ENCODE peak calls at places on chromosomes 2 and 18, in eight cellular contexts. M is HL-60, H is fibroblast of lung, N is GM12865, B is mesothelial cell of epicardium, W is upper lobe of right lung, S is mammary epithelial cell, A is K562. L is an unnamed sample.

GRCh38 chr2:190533968-190534309 is 583 bp downstream of the NEMP2 start:
- DNase-seq in M (peak), H (peak), N (peak), B (no peak), W (no peak), S (peak), A (peak), L (no peak)

GRCh38 chr18:62690416-62690815 is 24.9 kb upstream of the PHLPP1 start:
- DNase-seq in M (no peak), H (no peak), N (no peak), B (no peak), W (no peak), S (no peak), A (no peak), L (no peak)

GRCh38 chr2:150944315-150944714 is 317.3 kb downstream of the RBM43 start:
- DNase-seq in M (no peak), H (no peak), N (no peak), B (no peak), W (no peak), S (no peak), A (no peak), L (no peak)

GRCh38 chr2:122514451-122514996 is 759.1 kb downstream of the TSN start:
- DNase-seq in M (no peak), H (peak), N (no peak), B (no peak), W (no peak), S (no peak), A (no peak), L (no peak)

GRCh38 chr2:108632748-108633147 is 86.5 kb upstream of the RANBP2 start:
- DNase-seq in M (no peak), H (no peak), N (no peak), B (no peak), W (no peak), S (no peak), A (no peak), L (no peak)

GRCh38 chr2:235883675-235884074 is 284.5 kb downstream of the GBX2 start:
- DNase-seq in M (no peak), H (no peak), N (no peak), B (no peak), W (no peak), S (no peak), A (no peak), L (no peak)

GRCh38 chr2:224389317-224389716 is 12.6 kb downstream of the FAM124B start:
- DNase-seq in M (no peak), H (no peak), N (no peak), B (no peak), W (no peak), S (no peak), A (no peak), L (no peak)

GRCh38 chr2:19355416-19355821 is 3.0 kb downstream of the OSR1 start:
- DNase-seq in M (no peak), H (peak), N (no peak), B (no peak), W (no peak), S (peak), A (no peak), L (no peak)

GRCh38 chr2:209762564-209762963 is 9.1 kb upstream of the UNC80 start:
- DNase-seq in M (no peak), H (no peak), N (no peak), B (no peak), W (no peak), S (peak), A (no peak), L (no peak)

GRCh38 chr18:12121175-12122095 is 27.8 kb downstream of the ANKRD62 start:
- DNase-seq in M (no peak), H (peak), N (no peak), B (no peak), W (no peak), S (no peak), A (peak), L (no peak)

GRCh38 chr18:78768655-78769501 is 210.7 kb upstream of the SALL3 start:
- DNase-seq in M (no peak), H (no peak), N (no peak), B (no peak), W (no peak), S (no peak), A (no peak), L (no peak)

GRCh38 chr2:1749489-1749748 is 5.1 kb upstream of the PXDN start:
- DNase-seq in M (no peak), H (no peak), N (no peak), B (no peak), W (peak), S (no peak), A (no peak), L (no peak)

GRCh38 chr2:118832791-118833715 is 14.4 kb downstream of the EN1 start:
- DNase-seq in M (no peak), H (no peak), N (no peak), B (no peak), W (no peak), S (no peak), A (no peak), L (no peak)

GRCh38 chr2:163877316-163877715 is 141.5 kb upstream of the FIGN start:
- DNase-seq in M (no peak), H (peak), N (no peak), B (no peak), W (no peak), S (no peak), A (no peak), L (no peak)

GRCh38 chr2:215812966-215813365 is 200.4 kb downstream of the MREG start:
- DNase-seq in M (no peak), H (peak), N (no peak), B (no peak), W (no peak), S (peak), A (no peak), L (no peak)

GRCh38 chr2:54858021-54858681 is 134.7 kb downstream of the EML6 start:
- DNase-seq in M (peak), H (peak), N (no peak), B (no peak), W (no peak), S (no peak), A (no peak), L (no peak)

GRCh38 chr2:140457483-140457882 is 1673.3 kb downstream of the LRP1B start:
- DNase-seq in M (no peak), H (no peak), N (no peak), B (no peak), W (no peak), S (no peak), A (no peak), L (no peak)

GRCh38 chr18:28175930-28176673 is 828 bp downstream of the CDH2 start:
- DNase-seq in M (no peak), H (peak), N (no peak), B (peak), W (no peak), S (peak), A (no peak), L (no peak)

GRCh38 chr2:241925821-241926441 is 56.4 kb downstream of the RTP5 start:
- DNase-seq in M (no peak), H (no peak), N (no peak), B (no peak), W (no peak), S (no peak), A (no peak), L (no peak)

GRCh38 chr18:3340015-3340681 is 78.2 kb downstream of the MYL12B start:
- DNase-seq in M (peak), H (peak), N (no peak), B (no peak), W (no peak), S (peak), A (peak), L (no peak)

GRCh38 chr2:197258580-197258979 is 52.0 kb downstream of the ANKRD44 start:
- DNase-seq in M (no peak), H (no peak), N (peak), B (no peak), W (no peak), S (peak), A (no peak), L (no peak)

GRCh38 chr18:62957885-62958472 is 242.6 kb downstream of the PHLPP1 start:
- DNase-seq in M (no peak), H (peak), N (peak), B (no peak), W (no peak), S (peak), A (no peak), L (no peak)

DNA sequence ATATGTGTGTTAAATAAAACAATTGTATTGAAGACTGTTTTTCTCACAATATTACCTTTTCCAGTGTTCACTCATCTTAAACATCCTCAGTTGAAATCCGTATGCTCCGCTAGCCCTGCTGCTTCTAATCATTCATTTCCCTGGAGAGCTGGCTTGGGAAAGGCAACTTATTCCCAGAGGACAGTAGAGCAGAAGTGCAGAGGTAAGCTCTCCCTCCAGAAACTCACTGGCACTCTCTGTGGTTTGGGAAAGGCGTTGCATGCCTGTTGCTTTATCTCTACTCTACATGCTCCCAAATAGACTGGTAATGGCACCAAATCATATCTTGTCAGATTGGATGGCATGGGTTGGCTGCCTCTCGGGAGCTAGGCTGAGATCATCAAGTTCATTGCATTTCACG is 117.1 kb upstream of the BOD1L2 start:
- DNase-seq in M (no peak), H (no peak), N (no peak), B (no peak), W (no peak), S (no peak), A (no peak), L (no peak)
- TF ChIP-seq CTCF in M (no peak), H (no peak), N (no peak), B (no peak), W (no peak), S (peak), A (no peak), L (no peak)

GRCh38 chr2:85542777-85543176 is 3.8 kb downstream of the MAT2A start:
- DNase-seq in M (peak), H (no peak), N (no peak), B (no peak), W (no peak), S (no peak), A (no peak), L (no peak)

GRCh38 chr2:85547859-85548607 is 9.1 kb downstream of the MAT2A start:
- DNase-seq in M (no peak), H (peak), N (no peak), B (no peak), W (no peak), S (no peak), A (no peak), L (no peak)

GRCh38 chr2:85548608-85548900 is 9.6 kb downstream of the MAT2A start:
- DNase-seq in M (no peak), H (no peak), N (no peak), B (no peak), W (no peak), S (no peak), A (no peak), L (no peak)

GRCh38 chr2:85547089-85547858 is 8.3 kb downstream of the MAT2A start:
- DNase-seq in M (no peak), H (peak), N (peak), B (no peak), W (no peak), S (no peak), A (no peak), L (no peak)

DNA sequence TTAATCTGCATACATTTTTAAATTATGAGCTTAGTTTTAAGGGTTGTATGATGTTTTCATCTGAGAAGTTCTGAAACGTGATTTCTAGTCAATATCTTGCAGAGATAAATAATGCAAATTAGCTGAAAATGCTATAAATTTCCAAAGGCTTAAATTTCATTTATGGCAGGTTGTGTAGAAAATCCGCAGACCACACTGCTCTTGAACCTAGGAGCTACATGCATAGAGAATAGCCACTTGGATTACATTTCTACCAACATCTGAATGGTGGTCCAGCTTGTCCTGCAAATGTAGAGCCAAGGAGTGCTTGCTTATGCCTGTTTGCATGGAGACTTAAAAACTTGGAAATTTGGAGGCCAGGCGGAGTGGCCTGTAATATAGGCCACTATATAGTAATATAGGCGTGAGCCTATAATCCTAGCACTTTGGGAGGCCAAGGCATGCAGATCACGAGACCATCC is 6.8 kb downstream of the MAT2A start:
- DNase-seq in M (peak), H (peak), N (peak), B (no peak), W (no peak), S (no peak), A (no peak), L (no peak)
- TF ChIP-seq CTCF in M (no peak), H (no peak), N (no peak), B (no peak), W (no peak), S (no peak), A (no peak), L (no peak)

GRCh38 chr2:238145046-238145445 is 6.6 kb downstream of the KLHL30 start:
- DNase-seq in M (no peak), H (no peak), N (no peak), B (no peak), W (no peak), S (no peak), A (no peak), L (no peak)
- TF ChIP-seq CTCF in M (no peak), H (no peak), N (no peak), B (no peak), W (no peak), S (no peak), A (no peak), L (no peak)

DNA sequence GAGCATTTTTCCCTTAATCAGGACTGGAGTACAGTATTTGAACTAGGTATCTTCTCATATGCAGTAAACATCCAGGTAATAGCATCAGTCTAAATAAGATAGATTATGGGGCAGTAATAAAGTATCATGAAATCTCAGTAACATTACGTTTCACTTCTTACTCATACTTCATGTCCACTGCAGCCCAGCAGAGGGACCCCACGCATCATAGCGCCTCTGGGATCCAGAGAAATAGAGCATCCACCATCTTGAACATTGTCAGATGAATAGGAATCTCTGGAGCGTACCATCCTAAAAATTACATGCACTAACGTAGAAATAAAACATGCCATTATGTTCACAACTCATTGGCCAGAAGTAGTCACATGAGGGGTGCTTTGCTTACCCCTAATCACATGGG is 499.0 kb downstream of the CPS1 start:
- DNase-seq in M (no peak), H (no peak), N (no peak), B (no peak), W (no peak), S (no peak), A (no peak), L (no peak)
- TF ChIP-seq CTCF in M (no peak), H (no peak), N (no peak), B (no peak), W (no peak), S (no peak), A (no peak), L (no peak)

GRCh38 chr2:32768387-32769174 is 140.7 kb downstream of the TTC27 start:
- DNase-seq in M (no peak), H (no peak), N (no peak), B (no peak), W (no peak), S (no peak), A (peak), L (no peak)

GRCh38 chr2:32775954-32776353 is 148.1 kb downstream of the TTC27 start:
- DNase-seq in M (no peak), H (no peak), N (no peak), B (no peak), W (no peak), S (no peak), A (no peak), L (no peak)

GRCh38 chr2:32770360-32770759 is 142.5 kb downstream of the TTC27 start:
- DNase-seq in M (no peak), H (no peak), N (no peak), B (no peak), W (no peak), S (no peak), A (no peak), L (no peak)

GRCh38 chr2:32773409-32773808 is 145.6 kb downstream of the TTC27 start:
- DNase-seq in M (no peak), H (no peak), N (no peak), B (no peak), W (no peak), S (no peak), A (no peak), L (no peak)

DNA sequence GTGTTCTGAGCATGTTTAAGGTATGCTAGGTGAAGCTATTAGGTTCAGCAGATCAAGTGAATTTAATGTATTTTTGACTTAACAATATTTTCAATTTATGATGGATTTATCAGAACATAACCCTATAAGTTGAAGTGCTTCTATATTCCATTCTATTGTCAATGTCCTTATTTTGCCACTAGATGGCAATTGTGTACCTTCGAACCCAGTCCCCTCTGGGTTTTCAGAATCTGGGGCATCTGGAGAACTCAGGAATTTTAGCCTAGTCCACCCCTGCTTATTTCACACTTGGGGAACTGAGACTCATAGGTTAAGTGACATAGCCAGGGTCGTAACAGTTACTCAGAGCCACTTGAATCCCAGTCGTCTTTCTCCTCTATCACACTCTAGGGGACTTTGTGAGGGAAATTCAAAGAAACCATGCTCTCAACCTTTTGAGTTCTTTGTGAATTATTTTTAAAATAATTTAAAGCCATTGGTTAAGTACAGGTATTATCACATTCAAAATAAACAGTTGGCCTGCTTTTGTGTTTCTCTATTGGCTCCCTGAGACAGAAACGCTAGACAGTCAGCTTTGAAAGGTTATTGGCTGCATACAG is 144.9 kb downstream of the TTC27 start:
- DNase-seq in M (no peak), H (peak), N (peak), B (no peak), W (no peak), S (peak), A (peak), L (no peak)
- TF ChIP-seq CTCF in M (peak), H (peak), N (peak), B (peak), W (peak), S (peak), A (peak), L (no peak)

GRCh38 chr18:60826346-60826745 is 453.8 kb upstream of the MC4R start:
- DNase-seq in M (no peak), H (no peak), N (no peak), B (no peak), W (no peak), S (no peak), A (no peak), L (no peak)
- TF ChIP-seq CTCF in M (no peak), H (no peak), N (no peak), B (no peak), W (no peak), S (peak), A (no peak), L (no peak)

DNA sequence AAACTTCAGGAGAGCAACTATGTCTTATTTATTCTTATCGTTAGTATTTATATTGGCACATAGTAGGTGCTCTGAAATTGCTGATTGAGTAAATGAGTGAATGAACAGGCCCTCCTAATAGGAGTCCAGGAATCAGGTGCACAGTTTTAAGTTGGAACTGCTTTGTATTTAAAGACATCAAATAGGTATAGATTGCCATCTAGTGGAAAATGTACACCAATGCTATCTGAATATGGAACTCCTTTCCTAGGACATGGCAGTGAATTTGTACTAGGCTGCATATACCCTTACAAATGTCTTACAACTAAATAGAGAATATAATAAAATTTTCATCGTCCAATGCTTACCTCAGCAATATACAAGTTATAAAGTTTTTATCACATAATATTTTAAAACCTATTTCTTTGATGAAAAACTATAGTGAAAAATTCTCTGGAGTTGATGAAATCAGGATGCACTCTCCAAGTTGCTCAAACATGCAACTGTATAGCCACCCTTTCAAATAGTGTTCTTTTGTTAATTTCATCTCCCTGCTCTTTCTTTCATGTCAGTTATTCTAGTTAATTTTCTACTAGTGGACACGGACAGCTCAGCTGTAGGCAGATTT is 318.9 kb upstream of the SYT4 start:
- DNase-seq in M (no peak), H (peak), N (peak), B (no peak), W (no peak), S (peak), A (no peak), L (no peak)
- TF ChIP-seq CTCF in M (peak), H (peak), N (peak), B (peak), W (peak), S (peak), A (no peak), L (no peak)

DNA sequence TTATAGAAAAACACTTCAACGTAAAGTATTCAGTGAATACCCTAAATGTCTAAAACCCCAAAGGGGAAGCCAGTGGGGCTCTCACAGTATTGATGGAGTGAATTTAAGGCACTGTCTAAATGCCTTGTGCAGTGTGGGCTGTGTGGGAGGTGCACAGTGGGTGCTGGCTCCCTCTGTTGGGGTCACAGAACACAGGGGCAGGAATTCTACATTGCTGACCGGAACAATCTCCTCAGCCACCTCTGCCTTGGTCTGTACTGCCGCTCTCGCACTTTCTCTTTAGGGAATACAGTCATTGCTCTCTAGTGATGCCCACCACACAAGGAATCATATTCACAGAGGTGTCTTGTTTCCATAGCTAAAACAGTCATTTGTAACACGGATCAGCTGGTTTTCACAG is 45.4 kb downstream of the SPRED2 start:
- DNase-seq in M (no peak), H (no peak), N (no peak), B (no peak), W (no peak), S (no peak), A (no peak), L (no peak)
- TF ChIP-seq CTCF in M (no peak), H (no peak), N (no peak), B (no peak), W (no peak), S (no peak), A (peak), L (no peak)